ENCODE peak calls at places on chromosomes 7 and 10, in eight cellular contexts. N, D, Q, H, O, X, Y and T are unnamed samples.

GRCh38 chr10:132461683-132462231 is 64.8 kb downstream of the PWWP2B start:
- DNase-seq in N (no peak), Y (peak), O (no peak), Q (peak), D (peak), X (no peak), H (no peak), T (no peak)

GRCh38 chr10:16381083-16381482 is 55.7 kb upstream of the PTER start:
- DNase-seq in X (peak), N (no peak), H (no peak), Q (no peak), D (no peak), O (no peak), Y (no peak), T (no peak)

GRCh38 chr7:80942261-80943041 is 23.6 kb upstream of the SEMA3C start:
- DNase-seq in D (no peak), Q (no peak), H (no peak), N (no peak), O (peak), Y (peak), X (no peak), T (peak)

GRCh38 chr7:19001854-19002253 is 115.6 kb downstream of the TWIST1 start:
- DNase-seq in O (no peak), D (no peak), H (no peak), X (no peak), Y (no peak), Q (no peak), N (no peak), T (no peak)

GRCh38 chr7:49974035-49974434 is 119.0 kb downstream of the ZPBP start:
- DNase-seq in H (no peak), Q (no peak), O (no peak), X (no peak), Y (no peak), N (no peak), D (no peak), T (no peak)

GRCh38 chr10:3687510-3688081 is 97.4 kb downstream of the KLF6 start:
- DNase-seq in X (no peak), N (no peak), Q (no peak), Y (no peak), D (no peak), H (no peak), O (no peak), T (no peak)

GRCh38 chr7:130515315-130516047 is 23.6 kb downstream of the MEST start:
- DNase-seq in O (no peak), D (no peak), N (no peak), H (no peak), Y (no peak), Q (no peak), X (no peak), T (no peak)

GRCh38 chr7:133052357-133052756 is 29.5 kb downstream of the CHCHD3 start:
- DNase-seq in D (no peak), O (no peak), Y (no peak), Q (no peak), X (no peak), N (no peak), H (no peak), T (no peak)

GRCh38 chr7:50349963-50350944 is 45.7 kb downstream of the IKZF1 start:
- DNase-seq in X (peak), Q (no peak), O (no peak), N (no peak), D (no peak), H (no peak), Y (no peak), T (no peak)

GRCh38 chr10:124221356-124222297 is 128.2 kb upstream of the CHST15 start:
- DNase-seq in O (no peak), X (peak), Q (no peak), H (no peak), Y (no peak), D (no peak), N (no peak), T (peak)

GRCh38 chr7:13989138-13989943 is at the start of gene ETV1:
- DNase-seq in Y (peak), D (peak), H (peak), X (no peak), N (peak), O (peak), Q (peak), T (peak)

GRCh38 chr10:48658243-48658888 is 26.3 kb upstream of the WDFY4 start:
- DNase-seq in Q (peak), Y (peak), D (peak), H (peak), N (no peak), O (peak), X (no peak), T (peak)

GRCh38 chr7:94418851-94419250 is 24.2 kb downstream of the COL1A2 start:
- DNase-seq in D (no peak), Q (no peak), N (no peak), O (no peak), H (no peak), X (no peak), Y (no peak), T (no peak)

GRCh38 chr7:40782836-40783235 is 648.0 kb downstream of the SUGCT start:
- DNase-seq in N (no peak), D (no peak), Y (no peak), H (no peak), O (no peak), Q (no peak), X (no peak), T (no peak)

GRCh38 chr7:33425385-33425784 is 296.0 kb downstream of the BBS9 start:
- DNase-seq in X (no peak), H (no peak), N (no peak), D (no peak), Q (no peak), Y (no peak), O (no peak), T (no peak)

GRCh38 chr10:42975005-42975493 is 101.8 kb upstream of the RET start:
- DNase-seq in Y (peak), H (peak), N (peak), X (no peak), O (no peak), Q (peak), D (no peak), T (peak)

GRCh38 chr10:1626410-1626809 is 110.9 kb downstream of the ADARB2 start:
- DNase-seq in O (no peak), Q (no peak), D (no peak), N (no peak), Y (no peak), H (no peak), X (no peak), T (no peak)

GRCh38 chr10:8829592-8829991 is 775.1 kb downstream of the GATA3 start:
- DNase-seq in H (no peak), Q (no peak), N (no peak), D (no peak), X (no peak), O (no peak), Y (no peak), T (no peak)

GRCh38 chr10:46091834-46092522 is 45.9 kb upstream of the MSMB start:
- DNase-seq in H (no peak), O (no peak), D (no peak), Y (no peak), Q (no peak), N (peak), X (no peak), T (no peak)

GRCh38 chr7:121697731-121698396 is 175.1 kb upstream of the PTPRZ1 start:
- DNase-seq in Q (no peak), X (no peak), N (no peak), O (no peak), H (no peak), Y (no peak), D (no peak), T (no peak)

GRCh38 chr7:11458736-11459483 is 373.1 kb downstream of the THSD7A start:
- DNase-seq in Q (no peak), D (no peak), Y (no peak), H (no peak), O (no peak), N (no peak), X (no peak), T (peak)

GRCh38 chr10:31708513-31708912 is 220.1 kb downstream of the ARHGAP12 start:
- DNase-seq in N (no peak), Q (no peak), O (no peak), D (no peak), Y (peak), H (no peak), X (no peak), T (no peak)

GRCh38 chr7:75740846-75741497 is 2.2 kb upstream of the HIP1 start:
- DNase-seq in O (no peak), X (peak), N (no peak), Q (no peak), H (peak), Y (peak), D (no peak), T (peak)

GRCh38 chr10:69907517-69907916 is 105.8 kb downstream of the COL13A1 start:
- DNase-seq in Q (no peak), D (no peak), N (no peak), X (no peak), H (no peak), Y (no peak), O (no peak), T (no peak)

GRCh38 chr7:103148131-103148993 is 537 bp downstream of the NAPEPLD start:
- DNase-seq in X (peak), Q (no peak), H (no peak), O (no peak), Y (no peak), N (no peak), D (no peak), T (no peak)

GRCh38 chr7:1016577-1017531 is 27.5 kb upstream of the GPR146 start:
- DNase-seq in H (no peak), O (no peak), D (no peak), X (no peak), N (no peak), Y (no peak), Q (no peak), T (no peak)

GRCh38 chr7:1019789-1020610 is 24.3 kb upstream of the GPR146 start:
- DNase-seq in N (no peak), O (no peak), Y (no peak), Q (no peak), H (no peak), X (no peak), D (no peak), T (no peak)

GRCh38 chr7:1019255-1019785 is 25.0 kb upstream of the GPR146 start:
- DNase-seq in O (no peak), H (no peak), D (no peak), X (no peak), Q (no peak), N (no peak), Y (no peak), T (no peak)

GRCh38 chr7:1017586-1018333 is 26.6 kb upstream of the GPR146 start:
- DNase-seq in D (no peak), Q (no peak), O (no peak), N (no peak), H (no peak), X (no peak), Y (no peak), T (no peak)

GRCh38 chr7:1018334-1018695 is 26.0 kb upstream of the GPR146 start:
- DNase-seq in N (no peak), D (no peak), Y (no peak), O (no peak), X (no peak), H (no peak), Q (no peak), T (no peak)
- TF ChIP-seq POLR2A in N (no peak), D (no peak), Y (no peak), O (no peak), X (peak), H (no peak), Q (no peak), T (no peak)

DNA sequence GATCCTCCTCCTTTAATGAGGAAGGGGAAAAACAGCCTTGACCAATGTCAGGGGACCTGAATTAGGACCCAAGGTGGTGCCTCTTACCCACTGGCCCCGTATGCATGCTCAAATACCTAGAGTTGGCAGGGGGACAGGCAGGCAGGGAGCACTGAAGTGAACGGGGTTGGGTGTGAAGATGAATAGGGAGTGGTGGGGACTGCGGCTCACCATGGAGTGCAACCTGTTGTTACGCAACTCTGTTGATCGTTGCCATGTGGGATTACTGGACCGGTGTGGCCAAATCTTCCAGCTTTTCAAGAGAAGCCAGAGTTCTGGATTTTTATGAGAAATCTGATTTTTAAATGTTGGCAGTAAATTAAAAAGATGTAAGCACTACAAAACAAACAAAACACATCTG is 48.1 kb downstream of the TLL2 start:
- DNase-seq in O (no peak), N (no peak), H (no peak), Q (no peak), X (no peak), Y (no peak), D (no peak), T (no peak)
- TF ChIP-seq POLR2A in O (no peak), N (no peak), H (no peak), Q (no peak), X (no peak), Y (no peak), D (no peak), T (no peak)

GRCh38 chr10:113073549-113074189 is 123.6 kb downstream of the TCF7L2 start:
- DNase-seq in N (peak), Y (peak), D (peak), Q (peak), O (peak), H (peak), X (no peak), T (peak)
- TF ChIP-seq POLR2A in N (no peak), Y (no peak), D (peak), Q (peak), O (no peak), H (no peak), X (no peak), T (no peak)

DNA sequence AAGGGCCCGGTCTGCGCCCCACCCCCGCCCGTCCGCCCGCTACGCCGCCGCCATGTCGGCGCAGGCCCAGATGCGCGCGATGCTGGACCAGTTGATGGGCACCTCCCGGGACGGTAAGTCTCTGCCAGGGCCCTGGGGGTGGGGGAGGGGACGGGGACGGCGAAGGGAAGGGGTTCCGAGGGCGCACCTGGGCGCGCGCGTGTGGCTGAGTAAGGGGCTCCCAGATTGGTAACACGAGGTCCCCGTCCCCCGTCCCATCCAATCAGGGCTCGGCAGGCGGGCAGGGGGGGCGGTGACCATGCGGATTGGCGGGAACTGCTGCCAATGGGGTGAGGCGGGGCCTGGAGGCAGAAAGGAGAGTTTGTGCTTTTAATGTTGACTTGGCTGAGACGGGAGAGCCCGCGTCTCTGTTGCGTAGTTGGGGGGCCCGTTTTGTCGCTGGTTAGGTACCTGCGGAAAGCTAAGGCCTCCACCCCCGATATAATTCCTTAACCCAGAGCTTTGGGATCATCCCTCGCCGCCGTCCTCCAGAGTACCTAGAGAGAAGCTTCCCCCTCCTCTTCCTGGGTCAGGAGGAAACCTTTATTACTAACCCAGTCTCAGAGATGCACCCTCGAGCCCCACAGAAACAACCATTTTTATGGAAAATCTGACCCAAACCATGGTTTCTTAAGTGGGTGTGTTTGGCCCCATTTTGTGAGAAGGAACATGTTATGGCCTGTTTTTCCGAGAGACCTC is 685 bp downstream of the LUC7L2 start:
- DNase-seq in O (peak), Q (peak), Y (peak), X (peak), H (peak), N (peak), D (peak), T (peak)
- TF ChIP-seq POLR2A in O (peak), Q (peak), Y (peak), X (peak), H (no peak), N (no peak), D (peak), T (no peak)